ENCODE peak calls at places on chromosomes 16 and 17, in five cellular contexts. S is Peyer's patch; C is CD8-positive, alpha-beta T cell; M is activated B cell treated with CpG ODN at 0.5 μM for 24 hours; I is AG09319. Z is an unnamed sample.

GRCh38 chr17:5587431-5588032 is 3.2 kb upstream of the NLRP1 start:
- DNase-seq in S (peak), C (peak), M (no peak), I (no peak), Z (peak)

GRCh38 chr17:44356241-44356640 is 7.4 kb downstream of the FAM171A2 start:
- DNase-seq in S (no peak), C (no peak), M (no peak), I (no peak), Z (no peak)

GRCh38 chr17:34703533-34703932 is 124.2 kb downstream of the TMEM132E start:
- DNase-seq in S (no peak), C (no peak), M (no peak), I (no peak), Z (peak)

GRCh38 chr17:79610151-79610645 is 653 bp downstream of the RBFOX3 start:
- DNase-seq in S (no peak), C (no peak), M (no peak), I (no peak), Z (no peak)

GRCh38 chr16:79066621-79067020 is 533.9 kb downstream of the MAF start:
- DNase-seq in S (no peak), C (no peak), M (no peak), I (no peak), Z (no peak)

GRCh38 chr16:17106243-17106791 is 364.4 kb downstream of the XYLT1 start:
- DNase-seq in S (no peak), C (no peak), M (no peak), I (no peak), Z (no peak)

GRCh38 chr17:39702901-39703893 is 3.3 kb downstream of the ERBB2 start:
- DNase-seq in S (no peak), C (no peak), M (no peak), I (no peak), Z (no peak)

GRCh38 chr17:55332296-55333041 is 67.7 kb downstream of the HLF start:
- DNase-seq in S (no peak), C (no peak), M (no peak), I (no peak), Z (no peak)

GRCh38 chr17:50693041-50693682 is 14.6 kb downstream of the ANKRD40 start:
- DNase-seq in S (no peak), C (no peak), M (no peak), I (no peak), Z (no peak)

GRCh38 chr17:76077582-76078110 is 1.3 kb upstream of the ZACN start:
- DNase-seq in S (no peak), C (no peak), M (no peak), I (no peak), Z (no peak)

GRCh38 chr17:40705567-40705966 is 2.0 kb upstream of the KRT24 start:
- DNase-seq in S (no peak), C (no peak), M (no peak), I (no peak), Z (no peak)

GRCh38 chr16:75420987-75421819 is 12.1 kb downstream of the CFDP1 start:
- DNase-seq in S (peak), C (no peak), M (no peak), I (no peak), Z (no peak)

GRCh38 chr16:12341966-12342365 is 365.4 kb downstream of the SNX29 start:
- DNase-seq in S (no peak), C (no peak), M (no peak), I (no peak), Z (no peak)

GRCh38 chr17:68820825-68821481 is 134.2 kb downstream of the ABCA8 start:
- DNase-seq in S (no peak), C (no peak), M (no peak), I (no peak), Z (no peak)

DNA sequence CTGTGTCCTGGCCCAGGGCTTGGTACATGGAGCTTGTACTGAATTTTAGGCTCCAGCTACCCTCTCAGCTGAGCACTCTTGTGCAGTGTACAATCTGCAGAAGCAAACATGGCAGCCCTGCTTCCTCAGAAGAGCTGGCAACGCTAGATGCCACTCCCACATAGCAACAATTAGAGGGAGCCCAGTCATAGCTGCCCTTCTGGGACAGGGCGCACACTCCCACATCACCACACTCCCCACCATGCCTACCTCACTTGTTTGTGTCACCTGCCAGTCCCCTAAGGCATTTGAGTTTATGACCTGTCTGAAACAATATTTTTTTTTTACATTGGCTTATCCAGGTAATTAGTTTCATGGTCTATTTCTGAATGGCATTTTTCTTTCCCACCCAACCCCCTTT is 72.3 kb downstream of the C17orf67 start:
- DNase-seq in S (no peak), C (no peak), M (no peak), I (no peak), Z (no peak)
- TF ChIP-seq CTCF in S (no peak), C (no peak), M (no peak), I (no peak), Z (no peak)

GRCh38 chr16:57667526-57668258 is 414 bp upstream of the ADGRG3 start:
- DNase-seq in S (no peak), C (peak), M (no peak), I (no peak), Z (no peak)
- TF ChIP-seq CTCF in S (no peak), C (no peak), M (no peak), I (no peak), Z (no peak)

GRCh38 chr17:82376042-82376730 is 4.6 kb downstream of the UTS2R start:
- DNase-seq in S (no peak), C (no peak), M (no peak), I (no peak), Z (no peak)
- TF ChIP-seq CTCF in S (no peak), C (no peak), M (no peak), I (no peak), Z (no peak)

GRCh38 chr17:81911277-81911961 is at the start of gene PCYT2:
- DNase-seq in S (peak), C (peak), M (peak), I (no peak), Z (peak)
- TF ChIP-seq CTCF in S (no peak), C (no peak), M (no peak), I (no peak), Z (no peak)

DNA sequence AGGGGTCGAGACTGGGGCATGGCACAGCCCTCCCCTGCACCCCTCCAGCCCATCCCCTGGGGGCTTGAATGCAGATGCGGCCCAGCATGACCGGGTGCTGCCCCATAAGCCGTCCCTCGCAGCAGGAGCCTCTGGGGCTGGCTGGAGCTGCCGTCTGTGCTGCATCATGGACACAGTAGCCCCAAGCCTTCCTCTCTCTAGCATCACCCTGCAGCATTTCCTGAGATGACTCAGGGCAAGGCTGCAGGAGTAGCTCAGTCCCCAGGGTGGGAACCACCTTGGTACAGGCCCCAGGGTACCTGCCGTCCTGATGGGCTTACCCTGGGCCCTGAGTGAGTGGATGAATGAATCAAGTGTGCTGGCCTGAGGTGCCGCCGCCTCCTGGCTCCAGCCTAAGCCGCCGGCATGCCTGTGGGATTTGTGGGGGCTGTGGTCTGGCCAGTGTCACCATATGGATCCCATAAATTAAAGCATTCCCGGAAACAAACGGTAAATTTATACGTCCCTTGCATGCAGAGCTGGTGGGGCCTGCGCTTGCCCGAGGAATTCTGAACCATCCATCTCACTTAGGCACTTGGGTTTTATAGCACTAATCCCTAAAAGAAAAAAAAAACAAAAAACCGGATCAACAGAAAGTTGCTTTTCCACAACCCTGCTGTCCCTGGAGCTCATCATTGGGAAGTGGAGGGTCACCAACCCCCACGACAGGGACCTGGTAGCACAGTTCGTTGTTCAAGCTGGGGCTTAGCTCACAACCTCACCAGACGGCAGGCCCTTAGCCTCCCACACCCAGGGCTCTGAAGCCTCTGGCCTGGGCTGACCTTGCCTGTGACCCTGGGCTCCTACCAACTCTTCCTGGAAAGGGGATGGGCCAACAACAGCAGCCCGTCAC is 242.6 kb upstream of the CIBAR2 start:
- DNase-seq in S (no peak), C (no peak), M (no peak), I (no peak), Z (peak)
- TF ChIP-seq CTCF in S (no peak), C (no peak), M (no peak), I (no peak), Z (no peak)

DNA sequence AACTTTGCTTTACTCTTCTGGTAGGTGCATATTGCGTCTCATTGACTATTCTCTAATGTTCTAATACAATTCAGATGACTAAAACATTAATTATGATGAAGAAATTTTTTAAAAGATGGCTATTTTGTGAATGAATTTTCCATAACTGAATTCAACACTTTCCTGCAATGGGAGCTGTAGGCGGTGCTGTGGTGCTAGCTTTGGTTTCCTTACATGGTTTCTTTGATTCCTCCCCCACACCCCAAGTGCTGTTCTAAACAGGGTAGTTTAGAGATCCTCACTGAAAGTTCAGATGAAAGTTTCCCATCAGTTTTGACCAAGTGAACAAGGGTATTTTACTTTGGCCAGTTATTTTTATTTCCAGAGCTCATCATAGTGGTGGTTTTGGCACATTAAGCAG is 26.0 kb upstream of the MRC2 start:
- DNase-seq in S (no peak), C (no peak), M (no peak), I (peak), Z (no peak)
- TF ChIP-seq CTCF in S (no peak), C (no peak), M (no peak), I (peak), Z (no peak)

GRCh38 chr16:66696669-66697630 is at the start of gene CMTM4:
- DNase-seq in S (peak), C (peak), M (peak), I (peak), Z (peak)
- TF ChIP-seq CTCF in S (no peak), C (no peak), M (no peak), I (no peak), Z (peak)